ENCODE peak calls at places on chromosomes 5 and 9, in five cellular contexts. A is K562, T is GM12878, H is HepG2, C is H1. U is an unnamed sample.

GRCh38 chr5:88671808-88672499 is 211.0 kb downstream of the MEF2C start:
- DNase-seq in A (no peak), T (no peak), H (no peak), C (no peak), U (no peak)

GRCh38 chr5:57195060-57195459 is 21.2 kb downstream of the GPBP1 start:
- DNase-seq in A (no peak), T (no peak), H (no peak), C (no peak), U (no peak)

GRCh38 chr5:124745367-124746251 is 830 bp downstream of the ZNF608 start:
- DNase-seq in A (no peak), T (no peak), H (no peak), C (no peak), U (no peak)

GRCh38 chr9:12463641-12464040 is 229.5 kb upstream of the TYRP1 start:
- DNase-seq in A (no peak), T (no peak), H (no peak), C (no peak), U (no peak)

GRCh38 chr5:78757269-78758053 is 108.9 kb upstream of the LHFPL2 start:
- DNase-seq in A (no peak), T (peak), H (peak), C (no peak), U (no peak)

GRCh38 chr5:142827934-142828576 is 57.9 kb downstream of the ARHGAP26 start:
- DNase-seq in A (no peak), T (no peak), H (no peak), C (no peak), U (no peak)

GRCh38 chr9:133274236-133275104 is 531 bp downstream of the ABO start:
- DNase-seq in A (no peak), T (no peak), H (no peak), C (no peak), U (no peak)

GRCh38 chr9:135664266-135664665 is 1.2 kb downstream of the LCN9 start:
- DNase-seq in A (no peak), T (no peak), H (no peak), C (no peak), U (no peak)

GRCh38 chr5:141771031-141771430 is 89.0 kb upstream of the ARAP3 start:
- DNase-seq in A (no peak), T (no peak), H (no peak), C (no peak), U (no peak)

GRCh38 chr5:6424700-6425099 is 24.0 kb upstream of the UBE2QL1 start:
- DNase-seq in A (no peak), T (no peak), H (no peak), C (no peak), U (no peak)

GRCh38 chr9:14533867-14534650 is 159.2 kb downstream of the ZDHHC21 start:
- DNase-seq in A (no peak), T (no peak), H (no peak), C (no peak), U (no peak)

GRCh38 chr9:25808554-25808953 is 130.3 kb upstream of the TUSC1 start:
- DNase-seq in A (no peak), T (no peak), H (no peak), C (no peak), U (no peak)

GRCh38 chr5:100676807-100677631 is 141.8 kb downstream of the FAM174A start:
- DNase-seq in A (no peak), T (no peak), H (no peak), C (no peak), U (no peak)

GRCh38 chr5:158783382-158783781 is 316.3 kb downstream of the EBF1 start:
- DNase-seq in A (no peak), T (no peak), H (no peak), C (no peak), U (no peak)

GRCh38 chr5:180595381-180596114 is 4.2 kb upstream of the SCGB3A1 start:
- DNase-seq in A (no peak), T (no peak), H (no peak), C (no peak), U (no peak)

GRCh38 chr9:81829201-81829882 is 98.9 kb upstream of the SPATA31D4 start:
- DNase-seq in A (no peak), T (no peak), H (no peak), C (no peak), U (no peak)

GRCh38 chr9:72871685-72872084 is 81.2 kb downstream of the ALDH1A1 start:
- DNase-seq in A (no peak), T (no peak), H (peak), C (no peak), U (peak)

GRCh38 chr5:75009559-75010230 is 42.7 kb downstream of the GCNT4 start:
- DNase-seq in A (no peak), T (no peak), H (no peak), C (no peak), U (no peak)

GRCh38 chr9:69200071-69200470 is 26.0 kb downstream of the TJP2 start:
- DNase-seq in A (peak), T (no peak), H (no peak), C (no peak), U (no peak)

GRCh38 chr9:72734631-72735030 is 213.2 kb downstream of the TMC1 start:
- DNase-seq in A (no peak), T (no peak), H (no peak), C (no peak), U (no peak)

GRCh38 chr9:34375901-34376595 is 650 bp downstream of the MYORG start:
- DNase-seq in A (peak), T (no peak), H (peak), C (no peak), U (no peak)

GRCh38 chr9:5453004-5453403 is 2.7 kb downstream of the CD274 start:
- DNase-seq in A (no peak), T (no peak), H (no peak), C (no peak), U (no peak)

GRCh38 chr9:137198748-137199276 is 1.7 kb downstream of the TPRN start:
- DNase-seq in A (no peak), T (no peak), H (no peak), C (no peak), U (no peak)

GRCh38 chr9:88979021-88979420 is 12.2 kb upstream of the S1PR3 start:
- DNase-seq in A (no peak), T (no peak), H (no peak), C (no peak), U (no peak)

GRCh38 chr5:111635151-111635945 is 121.6 kb downstream of the NREP start:
- DNase-seq in A (no peak), T (no peak), H (no peak), C (no peak), U (no peak)

GRCh38 chr9:107177857-107178256 is 105.2 kb upstream of the RAD23B start:
- DNase-seq in A (no peak), T (no peak), H (no peak), C (no peak), U (no peak)

GRCh38 chr9:125492719-125493118 is 214.3 kb downstream of the MAPKAP1 start:
- DNase-seq in A (no peak), T (no peak), H (no peak), C (no peak), U (no peak)

GRCh38 chr5:125032286-125032685 is 285.8 kb upstream of the ZNF608 start:
- DNase-seq in A (no peak), T (no peak), H (no peak), C (no peak), U (no peak)

GRCh38 chr9:90441814-90442213 is 200.8 kb downstream of the DIRAS2 start:
- DNase-seq in A (no peak), T (no peak), H (no peak), C (no peak), U (no peak)
- TF ChIP-seq YY1 in A (no peak), T (no peak), H (no peak), C (no peak), U (no peak)

GRCh38 chr5:132204330-132204729 is 23.3 kb downstream of the P4HA2 start:
- DNase-seq in A (no peak), T (no peak), H (no peak), C (no peak), U (no peak)
- TF ChIP-seq ATF3 in A (no peak), T (no peak), H (no peak), C (no peak), U (no peak)

GRCh38 chr9:16347886-16348285 is 522.6 kb downstream of the BNC2 start:
- DNase-seq in A (no peak), T (no peak), H (no peak), C (no peak), U (no peak)

GRCh38 chr9:16356196-16356765 is 514.2 kb downstream of the BNC2 start:
- DNase-seq in A (no peak), T (no peak), H (no peak), C (no peak), U (no peak)

GRCh38 chr9:16348531-16348930 is 521.9 kb downstream of the BNC2 start:
- DNase-seq in A (no peak), T (no peak), H (no peak), C (no peak), U (no peak)

GRCh38 chr9:16352232-16352631 is 518.2 kb downstream of the BNC2 start:
- DNase-seq in A (no peak), T (no peak), H (no peak), C (no peak), U (no peak)

DNA sequence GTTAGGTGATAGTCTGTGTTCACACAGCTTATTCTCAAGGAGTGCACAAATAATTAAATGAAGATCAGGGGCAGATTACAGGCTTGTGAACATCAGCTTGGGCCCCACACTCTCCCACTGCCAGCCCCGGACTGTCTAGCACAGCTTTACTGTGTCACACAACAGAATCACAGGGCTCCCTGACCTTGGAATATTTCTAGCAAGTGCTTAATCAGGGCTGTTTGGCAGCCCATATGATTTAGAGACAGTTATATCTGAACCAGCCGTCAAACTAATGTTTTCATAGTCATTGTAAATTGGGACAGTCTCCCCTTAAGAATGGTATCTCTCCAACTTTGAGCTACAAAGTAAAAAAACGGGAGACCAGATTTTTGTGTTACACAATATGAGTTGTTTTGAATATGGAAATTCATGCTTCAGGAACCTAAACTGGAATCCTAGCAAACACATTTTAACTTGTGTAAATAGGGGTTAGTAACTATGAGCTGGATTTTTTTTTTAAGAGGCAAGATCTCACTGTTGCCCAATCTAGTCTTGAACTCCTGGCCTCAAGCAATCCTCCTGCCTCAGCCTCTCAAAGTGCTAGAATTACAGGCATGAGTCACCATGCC is 517.6 kb downstream of the BNC2 start:
- DNase-seq in A (no peak), T (no peak), H (no peak), C (no peak), U (no peak)
- TF ChIP-seq YY1 in A (no peak), T (no peak), H (no peak), C (no peak), U (no peak)

GRCh38 chr5:25301836-25302235 is 657.1 kb upstream of the CDH10 start:
- DNase-seq in A (no peak), T (no peak), H (no peak), C (no peak), U (no peak)
- TF ChIP-seq ATF3 in A (no peak), T (no peak), H (no peak), C (no peak), U (no peak)

GRCh38 chr9:101569736-101570501 is 24.9 kb downstream of the PPP3R2 start:
- DNase-seq in A (peak), T (no peak), H (no peak), C (no peak), U (no peak)
- TF ChIP-seq YY1 in A (no peak), T (no peak), H (no peak), C (no peak), U (no peak)

GRCh38 chr9:112550531-112550930 is 63.9 kb downstream of the KIAA1958 start:
- DNase-seq in A (no peak), T (no peak), H (no peak), C (no peak), U (no peak)
- TF ChIP-seq ATF3 in A (no peak), T (no peak), H (no peak), C (no peak), U (no peak)

DNA sequence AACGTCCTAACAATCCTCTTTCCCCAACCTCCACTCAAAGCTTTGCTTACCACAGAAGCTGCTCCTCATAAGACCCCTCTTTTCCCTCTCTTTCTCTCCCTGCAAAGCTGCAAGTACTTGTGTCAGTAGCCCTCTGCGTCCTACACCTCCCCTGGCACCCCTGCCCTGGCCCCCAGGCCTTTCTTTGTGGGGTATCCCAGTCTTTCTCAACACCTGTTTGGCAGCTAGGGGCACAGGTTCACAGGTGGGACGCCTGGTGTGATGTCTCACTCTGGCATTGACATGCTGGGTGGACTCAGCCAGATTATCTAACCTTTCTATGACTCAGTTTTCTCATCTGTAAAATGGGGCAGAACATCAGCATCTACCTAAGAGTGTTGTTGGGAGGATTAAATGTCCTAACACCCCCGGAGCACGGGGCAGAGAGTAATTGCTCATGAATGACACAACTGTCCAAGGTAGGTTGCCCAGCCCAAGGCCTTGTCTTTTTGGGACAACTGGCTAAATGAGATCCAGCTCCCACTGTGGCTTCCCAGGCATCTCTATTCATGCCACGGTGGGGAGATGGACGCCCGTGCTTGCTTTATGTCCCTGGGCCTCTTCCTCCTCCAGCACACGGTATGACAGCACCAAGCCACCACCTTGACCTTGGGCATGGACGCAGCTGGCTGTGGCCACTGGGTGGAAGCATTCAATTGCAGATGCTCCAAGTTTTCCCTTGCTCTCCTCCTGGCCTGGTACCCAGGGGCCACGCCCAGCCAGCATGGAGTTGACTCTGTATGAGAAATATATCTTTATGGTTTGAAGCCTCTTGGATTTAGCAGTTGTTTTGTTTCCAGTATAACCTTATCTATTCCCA is 190.4 kb downstream of the RGS3 start:
- DNase-seq in A (no peak), T (no peak), H (no peak), C (no peak), U (no peak)
- TF ChIP-seq YY1 in A (no peak), T (no peak), H (no peak), C (no peak), U (no peak)